ENCODE peak calls at places on chromosomes 1 and 21, in eight cellular contexts. F is IMR-90, R is heart right ventricle, L is PC-3, A is stomach, N is esophagus muscularis mucosa, D is left lung, V is fibroblast of lung. W is an unnamed sample. For H3K36me3, the result is how much of the 10 kb centered on the place peaks cover.

GRCh38 chr1:224784606-224785328 is 144.7 kb upstream of the DNAH14 start:
- DNase-seq in L (peak), F (peak), A (no peak), R (no peak), N (peak), V (peak), D (no peak), W (no peak)

GRCh38 chr1:170698711-170699275 is 34.9 kb downstream of the PRRX1 start:
- DNase-seq in A (no peak), N (no peak), R (no peak), D (no peak), F (peak), L (no peak), V (peak), W (no peak)

GRCh38 chr1:64531057-64531456 is 61.1 kb downstream of the CACHD1 start:
- DNase-seq in A (no peak), N (no peak), V (no peak), R (no peak), D (no peak), F (no peak), L (no peak), W (no peak)

GRCh38 chr1:158101944-158102343 is 78.8 kb upstream of the CD1D start:
- DNase-seq in A (no peak), R (no peak), V (peak), F (peak), L (peak), N (no peak), D (no peak), W (no peak)

GRCh38 chr1:21292991-21293536 is 2.8 kb upstream of the ECE1 start:
- DNase-seq in V (no peak), N (no peak), A (no peak), R (no peak), F (no peak), D (no peak), L (no peak), W (peak)

GRCh38 chr1:93399781-93400180 is 48.1 kb upstream of the FNBP1L start:
- DNase-seq in N (no peak), L (peak), R (no peak), A (no peak), F (no peak), D (no peak), V (no peak), W (no peak)

GRCh38 chr1:154883919-154884867 is 14.1 kb upstream of the KCNN3 start:
- DNase-seq in N (no peak), A (peak), D (no peak), R (no peak), L (no peak), V (no peak), F (no peak), W (no peak)

GRCh38 chr1:40652452-40652851 is 13.0 kb downstream of the RIMS3 start:
- DNase-seq in L (no peak), N (no peak), R (no peak), F (no peak), D (no peak), A (no peak), V (no peak), W (no peak)

GRCh38 chr1:178341218-178341956 is 155.4 kb downstream of the CLEC20A start:
- DNase-seq in N (no peak), L (peak), R (peak), F (peak), A (peak), V (peak), D (no peak), W (peak)

GRCh38 chr1:14723401-14723800 is 124.9 kb downstream of the KAZN start:
- DNase-seq in D (no peak), A (no peak), N (no peak), V (no peak), F (no peak), L (no peak), R (no peak), W (no peak)

GRCh38 chr1:159869173-159869572 is 6.7 kb upstream of the VSIG8 start:
- DNase-seq in F (peak), L (peak), R (no peak), D (no peak), N (no peak), V (peak), A (no peak), W (no peak)

GRCh38 chr1:200363200-200363933 is 46.5 kb downstream of the ZNF281 start:
- DNase-seq in N (no peak), V (no peak), R (no peak), L (peak), F (no peak), D (no peak), A (no peak), W (no peak)

GRCh38 chr1:156346636-156347035 is 8.3 kb downstream of the TSACC start:
- DNase-seq in D (no peak), L (no peak), N (no peak), R (no peak), F (peak), A (no peak), V (peak), W (no peak)

GRCh38 chr1:27301582-27302199 is 20.3 kb upstream of the TMEM222 start:
- DNase-seq in V (no peak), N (no peak), L (no peak), R (no peak), A (no peak), F (no peak), D (no peak), W (no peak)

GRCh38 chr21:44392916-44393315 is 39.5 kb downstream of the TRPM2 start:
- DNase-seq in F (no peak), R (no peak), V (no peak), L (peak), A (no peak), N (no peak), D (no peak), W (no peak)

GRCh38 chr1:44610527-44611148 is 63.6 kb downstream of the TMEM53 start:
- DNase-seq in L (no peak), A (no peak), F (no peak), N (no peak), R (no peak), V (no peak), D (no peak), W (peak)

DNA sequence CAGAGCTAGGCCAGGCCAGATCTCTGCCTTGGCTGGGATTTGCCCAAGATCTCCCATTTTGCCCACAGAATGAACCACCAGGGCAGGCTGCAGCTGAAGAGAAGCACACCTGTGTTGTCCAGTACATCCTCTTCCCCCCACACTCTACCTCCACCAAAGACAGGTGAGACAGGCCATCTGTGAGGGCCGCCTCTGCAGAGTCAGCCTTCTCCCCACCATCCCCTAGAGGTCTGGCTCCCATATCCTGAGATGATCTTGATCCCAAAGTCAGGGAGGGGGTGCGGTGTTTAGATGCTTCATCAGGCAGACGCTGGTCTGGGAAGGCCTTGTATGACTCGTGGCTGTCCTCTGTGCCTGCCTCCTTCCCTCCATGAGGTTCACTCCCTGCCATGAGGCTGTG is 28.7 kb downstream of the HYI start:
- DNase-seq in V (no peak), A (no peak), F (peak), R (no peak), D (no peak), L (no peak), N (no peak), W (no peak)
- H3K36me3 ChIP-seq in V (half or more), A (half or more), F (half or more), R (under half), D (half or more), L (half or more), N (half or more), W (under half)

GRCh38 chr1:184051138-184051484 is 419 bp upstream of the TSEN15 start:
- DNase-seq in L (no peak), A (no peak), N (no peak), V (no peak), R (no peak), D (no peak), F (no peak), W (no peak)
- TF ChIP-seq CTCF in L (no peak), A (no peak), N (no peak), V (no peak), R (no peak), D (no peak), F (no peak), W (no peak)

GRCh38 chr1:29152046-29152805 is 28.5 kb upstream of the TMEM200B start:
- DNase-seq in R (no peak), N (no peak), D (no peak), A (no peak), F (no peak), V (no peak), L (no peak), W (no peak)
- H3K36me3 ChIP-seq in R (under half), N (half or more), D (half or more), A (half or more), F (half or more), V (under half), L (half or more), W (under half)

GRCh38 chr1:30908886-30909777 is 574 bp upstream of the SDC3 start:
- DNase-seq in V (no peak), N (no peak), A (no peak), D (peak), F (no peak), R (no peak), L (no peak), W (no peak)

GRCh38 chr1:30912203-30912602 is 3.6 kb upstream of the SDC3 start:
- DNase-seq in V (no peak), L (no peak), F (no peak), R (no peak), A (no peak), N (no peak), D (peak), W (no peak)

GRCh38 chr1:30912913-30913652 is 4.5 kb upstream of the SDC3 start:
- DNase-seq in A (peak), L (no peak), F (no peak), R (peak), D (peak), N (no peak), V (no peak), W (peak)

GRCh38 chr1:30908446-30908885 is at the start of gene SDC3:
- DNase-seq in L (peak), N (no peak), V (peak), F (no peak), A (peak), R (no peak), D (peak), W (no peak)

GRCh38 chr1:30911061-30911954 is 2.8 kb upstream of the SDC3 start:
- DNase-seq in D (peak), F (peak), V (peak), N (no peak), A (peak), L (peak), R (peak), W (peak)
- TF ChIP-seq CTCF in D (peak), F (peak), V (peak), N (peak), A (no peak), L (peak), R (peak), W (peak)

GRCh38 chr1:53766194-53766748 is 27.3 kb upstream of the GLIS1 start:
- DNase-seq in F (no peak), R (no peak), N (no peak), V (no peak), L (no peak), D (no peak), A (no peak), W (no peak)
- H3K36me3 ChIP-seq in F (under half), R (under half), N (under half), V (under half), L (under half), D (under half), A (under half), W (under half)

DNA sequence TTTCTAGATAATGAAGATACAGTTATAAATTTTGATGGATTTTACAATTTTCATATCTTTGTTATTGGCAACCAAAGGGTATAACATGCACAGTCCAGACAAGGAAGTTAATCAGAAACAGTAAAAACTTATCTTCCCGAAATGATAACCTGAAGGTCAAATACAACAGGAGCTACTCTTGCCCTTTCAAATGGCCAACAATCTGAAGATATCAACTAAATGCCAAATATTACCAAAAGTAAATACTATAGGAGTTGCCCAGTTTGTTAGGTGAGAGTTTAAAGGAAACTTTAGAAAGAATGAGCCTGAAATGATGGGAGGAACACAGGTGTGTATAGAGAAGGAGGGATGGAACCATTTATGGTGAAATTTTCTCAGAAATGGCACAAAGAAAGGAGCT is 153.2 kb downstream of the RGS7 start:
- DNase-seq in F (no peak), A (no peak), R (no peak), N (no peak), L (no peak), D (no peak), V (no peak), W (no peak)
- TF ChIP-seq CTCF in F (no peak), A (no peak), R (no peak), N (no peak), L (no peak), D (no peak), V (no peak), W (no peak)

GRCh38 chr1:246748006-246748405 is 23.8 kb downstream of the SCCPDH start:
- DNase-seq in N (no peak), R (no peak), D (no peak), F (no peak), L (no peak), V (no peak), A (no peak), W (no peak)

GRCh38 chr1:246742396-246742795 is 18.2 kb downstream of the SCCPDH start:
- DNase-seq in F (no peak), N (no peak), D (no peak), V (no peak), R (no peak), L (no peak), A (no peak), W (no peak)
- H3K36me3 ChIP-seq in F (under half), N (half or more), D (half or more), V (under half), R (under half), L (under half), A (half or more), W (under half)

GRCh38 chr1:247453256-247453655 is 4.6 kb downstream of the OR2B11 start:
- DNase-seq in D (no peak), V (no peak), R (no peak), A (no peak), F (no peak), N (peak), L (no peak), W (no peak)

GRCh38 chr1:247453997-247454396 is 3.9 kb downstream of the OR2B11 start:
- DNase-seq in V (no peak), N (peak), A (no peak), F (no peak), D (no peak), L (no peak), R (no peak), W (no peak)

GRCh38 chr1:247451388-247452010 is 6.4 kb downstream of the OR2B11 start:
- DNase-seq in R (no peak), N (peak), A (no peak), F (no peak), D (no peak), L (no peak), V (no peak), W (no peak)

GRCh38 chr1:247456024-247456423 is 1.9 kb downstream of the OR2B11 start:
- DNase-seq in F (no peak), A (no peak), L (no peak), V (no peak), D (no peak), N (peak), R (no peak), W (no peak)

DNA sequence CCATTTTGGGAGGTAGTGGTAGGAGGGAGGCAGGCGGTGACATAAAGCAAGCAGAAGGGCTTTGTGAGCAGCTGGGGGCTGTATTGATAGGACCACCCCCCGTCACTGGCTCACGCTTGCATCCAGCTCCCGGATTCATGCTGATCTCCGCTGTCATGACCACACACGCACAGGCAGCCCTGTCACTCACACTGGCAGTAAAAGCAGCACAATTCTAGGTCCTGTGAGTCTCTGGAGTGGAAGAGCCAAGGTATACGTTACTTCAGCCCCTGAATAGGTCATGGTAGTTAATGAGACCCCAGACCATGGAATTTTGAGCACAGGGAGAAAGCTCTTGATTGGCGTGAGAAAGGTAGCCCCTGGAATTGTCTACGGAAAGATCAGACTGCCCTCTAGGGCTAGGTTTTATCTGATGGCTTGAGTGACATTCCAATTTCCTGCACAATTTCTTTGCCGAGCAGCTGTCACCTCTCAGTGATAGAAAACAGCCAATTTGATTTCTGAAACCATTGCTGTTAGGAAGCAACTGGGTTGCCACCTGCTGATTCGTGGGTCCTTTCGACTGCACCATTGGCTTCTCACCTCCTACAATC is 5.4 kb downstream of the OR2B11 start:
- DNase-seq in A (no peak), D (no peak), F (no peak), R (no peak), N (peak), L (peak), V (no peak), W (no peak)
- TF ChIP-seq CTCF in A (no peak), D (no peak), F (no peak), R (no peak), N (no peak), L (peak), V (no peak), W (no peak)

GRCh38 chr1:24803987-24804530 is 58.8 kb downstream of the CLIC4 start:
- DNase-seq in L (no peak), V (no peak), A (no peak), F (no peak), R (no peak), D (no peak), N (no peak), W (no peak)
- H3K36me3 ChIP-seq in L (under half), V (under half), A (under half), F (under half), R (under half), D (under half), N (under half), W (under half)

GRCh38 chr1:163535807-163536206 is 214.1 kb downstream of the NUF2 start:
- DNase-seq in A (no peak), R (no peak), L (peak), F (peak), V (peak), N (no peak), D (no peak), W (no peak)
- TF ChIP-seq CTCF in A (no peak), R (peak), L (peak), F (peak), V (no peak), N (peak), D (no peak), W (no peak)